ENCODE peak calls at places on chromosomes 2 and 18, in ten cellular contexts. L is heart left ventricle, W is esophagus squamous epithelium, K is IMR-90, I is heart right ventricle, T is MM.1S, Z is spleen, P is psoas muscle, Q is brain microvascular endothelial cell, F is breast epithelium. B is an unnamed sample. For H3K27me3, the result is how much of the 10 kb centered on the place peaks cover.

GRCh38 chr2:43576983-43577892 is 18.6 kb downstream of the THADA start:
- DNase-seq in L (no peak), W (no peak), K (peak), I (no peak), T (peak), Z (no peak), P (no peak), Q (peak), F (no peak), B (no peak)

GRCh38 chr2:12513339-12513738 is 203.4 kb upstream of the TRIB2 start:
- DNase-seq in L (no peak), W (no peak), K (no peak), I (no peak), T (no peak), Z (no peak), P (no peak), Q (no peak), F (no peak), B (no peak)

GRCh38 chr2:220687231-220687843 is 884.8 kb downstream of the EPHA4 start:
- DNase-seq in L (peak), W (no peak), K (peak), I (peak), T (peak), Z (peak), P (peak), Q (peak), F (peak), B (peak)

GRCh38 chr2:147844691-147845607 is at the start of gene ACVR2A:
- DNase-seq in L (peak), W (no peak), K (peak), I (peak), T (peak), Z (peak), P (peak), Q (peak), F (peak), B (no peak)

GRCh38 chr2:231929961-231930600 is 3.9 kb upstream of the NPPC start:
- DNase-seq in L (peak), W (no peak), K (peak), I (peak), T (no peak), Z (peak), P (peak), Q (no peak), F (no peak), B (peak)

GRCh38 chr2:172968061-172968469 is 107.6 kb upstream of the MAP3K20 start:
- DNase-seq in L (peak), W (no peak), K (peak), I (peak), T (no peak), Z (no peak), P (peak), Q (peak), F (peak), B (no peak)

GRCh38 chr2:55425449-55425848 is 5.8 kb upstream of the CCDC88A start:
- DNase-seq in L (no peak), W (no peak), K (peak), I (no peak), T (no peak), Z (no peak), P (no peak), Q (peak), F (no peak), B (no peak)

GRCh38 chr2:10451819-10452218 is 3.7 kb upstream of the ODC1 start:
- DNase-seq in L (no peak), W (no peak), K (no peak), I (no peak), T (no peak), Z (no peak), P (no peak), Q (no peak), F (no peak), B (no peak)

GRCh38 chr2:20212871-20213503 is 11.9 kb downstream of the SDC1 start:
- DNase-seq in L (no peak), W (no peak), K (no peak), I (no peak), T (no peak), Z (no peak), P (no peak), Q (no peak), F (peak), B (peak)

GRCh38 chr18:2508678-2509077 is 62.6 kb downstream of the METTL4 start:
- DNase-seq in L (no peak), W (no peak), K (no peak), I (no peak), T (no peak), Z (no peak), P (no peak), Q (no peak), F (no peak), B (no peak)

GRCh38 chr18:53997064-53997463 is 227.4 kb downstream of the MBD2 start:
- DNase-seq in L (no peak), W (no peak), K (no peak), I (no peak), T (no peak), Z (no peak), P (no peak), Q (no peak), F (no peak), B (no peak)

GRCh38 chr2:47653909-47654789 is 128.8 kb upstream of the MSH6 start:
- DNase-seq in L (no peak), W (no peak), K (peak), I (no peak), T (no peak), Z (no peak), P (no peak), Q (peak), F (no peak), B (no peak)

GRCh38 chr2:119224391-119224972 is 848 bp downstream of the STEAP3 start:
- DNase-seq in L (no peak), W (no peak), K (no peak), I (no peak), T (no peak), Z (no peak), P (no peak), Q (no peak), F (no peak), B (no peak)

GRCh38 chr18:35592298-35592697 is 10.8 kb downstream of the GALNT1 start:
- DNase-seq in L (no peak), W (no peak), K (no peak), I (no peak), T (no peak), Z (no peak), P (no peak), Q (no peak), F (no peak), B (no peak)

GRCh38 chr2:140295767-140296166 is 1515.6 kb upstream of the NXPH2 start:
- DNase-seq in L (no peak), W (no peak), K (no peak), I (no peak), T (no peak), Z (no peak), P (no peak), Q (no peak), F (no peak), B (no peak)

GRCh38 chr2:126793885-126794613 is 104.6 kb upstream of the TEX51 start:
- DNase-seq in L (no peak), W (no peak), K (no peak), I (no peak), T (no peak), Z (peak), P (no peak), Q (no peak), F (no peak), B (no peak)

GRCh38 chr2:207245526-207245925 is 79.8 kb upstream of the KLF7 start:
- DNase-seq in L (no peak), W (no peak), K (no peak), I (no peak), T (no peak), Z (no peak), P (no peak), Q (no peak), F (no peak), B (no peak)

GRCh38 chr2:58204195-58204959 is 36.7 kb downstream of the FANCL start:
- DNase-seq in L (no peak), W (no peak), K (peak), I (no peak), T (no peak), Z (no peak), P (no peak), Q (peak), F (no peak), B (no peak)

GRCh38 chr2:118224144-118224887 is 136.0 kb downstream of the INSIG2 start:
- DNase-seq in L (no peak), W (no peak), K (no peak), I (no peak), T (peak), Z (peak), P (peak), Q (no peak), F (no peak), B (no peak)

GRCh38 chr2:241796610-241797138 is 12.3 kb upstream of the NEU4 start:
- DNase-seq in L (peak), W (no peak), K (no peak), I (no peak), T (no peak), Z (peak), P (peak), Q (no peak), F (no peak), B (peak)

GRCh38 chr18:61876899-61877298 is 15.9 kb downstream of the RNF152 start:
- DNase-seq in L (no peak), W (no peak), K (no peak), I (no peak), T (no peak), Z (no peak), P (no peak), Q (no peak), F (no peak), B (no peak)

GRCh38 chr2:234919711-234920110 is 32.1 kb upstream of the SH3BP4 start:
- DNase-seq in L (no peak), W (no peak), K (peak), I (no peak), T (no peak), Z (no peak), P (no peak), Q (peak), F (no peak), B (no peak)

GRCh38 chr2:130302164-130302886 is 40.4 kb upstream of the IMP4 start:
- DNase-seq in L (no peak), W (no peak), K (no peak), I (no peak), T (no peak), Z (peak), P (no peak), Q (no peak), F (no peak), B (no peak)

GRCh38 chr2:26299488-26300092 is 46.4 kb upstream of the SELENOI start:
- DNase-seq in L (no peak), W (no peak), K (peak), I (peak), T (no peak), Z (no peak), P (no peak), Q (peak), F (no peak), B (no peak)

GRCh38 chr2:69943000-69943840 is 18.2 kb downstream of the ASPRV1 start:
- DNase-seq in L (no peak), W (no peak), K (no peak), I (no peak), T (no peak), Z (no peak), P (no peak), Q (no peak), F (no peak), B (no peak)

GRCh38 chr2:27624943-27625342 is 3.9 kb downstream of the CCDC121 start:
- DNase-seq in L (no peak), W (no peak), K (no peak), I (no peak), T (no peak), Z (no peak), P (no peak), Q (no peak), F (no peak), B (no peak)

GRCh38 chr2:163348843-163349395 is 386.9 kb downstream of the FIGN start:
- DNase-seq in L (peak), W (no peak), K (peak), I (peak), T (no peak), Z (no peak), P (no peak), Q (peak), F (no peak), B (no peak)

GRCh38 chr2:218367415-218368149 is 10.9 kb downstream of the CATIP start:
- DNase-seq in L (peak), W (peak), K (peak), I (peak), T (peak), Z (peak), P (peak), Q (peak), F (peak), B (no peak)

GRCh38 chr18:35703043-35703688 is 121.6 kb downstream of the GALNT1 start:
- DNase-seq in L (no peak), W (no peak), K (peak), I (no peak), T (no peak), Z (no peak), P (no peak), Q (no peak), F (no peak), B (no peak)

GRCh38 chr2:142936629-142937028 is 59.2 kb downstream of the KYNU start:
- DNase-seq in L (no peak), W (no peak), K (no peak), I (no peak), T (no peak), Z (no peak), P (no peak), Q (no peak), F (no peak), B (no peak)
- H3K27me3 ChIP-seq in L (under half), W (under half), K (under half), I (under half), T (under half), Z (under half), P (under half), Q (under half), F (under half), B (under half)

GRCh38 chr2:109475531-109476210 is 138.1 kb downstream of the SEPTIN10 start:
- DNase-seq in L (no peak), W (no peak), K (peak), I (no peak), T (peak), Z (peak), P (no peak), Q (no peak), F (no peak), B (no peak)
- TF ChIP-seq CTCF in L (no peak), W (no peak), K (no peak), I (no peak), T (no peak), Z (no peak), P (no peak), Q (no peak), F (no peak), B (no peak)

GRCh38 chr2:222318026-222318711 is 19.4 kb upstream of the PAX3 start:
- DNase-seq in L (peak), W (no peak), K (peak), I (peak), T (peak), Z (peak), P (peak), Q (peak), F (no peak), B (no peak)

GRCh38 chr2:222320441-222321395 is 21.9 kb upstream of the PAX3 start:
- DNase-seq in L (peak), W (no peak), K (no peak), I (no peak), T (no peak), Z (peak), P (peak), Q (no peak), F (no peak), B (peak)

GRCh38 chr2:222318712-222319575 is 20.1 kb upstream of the PAX3 start:
- DNase-seq in L (peak), W (no peak), K (no peak), I (no peak), T (peak), Z (peak), P (peak), Q (no peak), F (no peak), B (no peak)

GRCh38 chr2:222322241-222322640 is 23.4 kb upstream of the PAX3 start:
- DNase-seq in L (no peak), W (no peak), K (no peak), I (no peak), T (peak), Z (no peak), P (no peak), Q (no peak), F (no peak), B (no peak)

DNA sequence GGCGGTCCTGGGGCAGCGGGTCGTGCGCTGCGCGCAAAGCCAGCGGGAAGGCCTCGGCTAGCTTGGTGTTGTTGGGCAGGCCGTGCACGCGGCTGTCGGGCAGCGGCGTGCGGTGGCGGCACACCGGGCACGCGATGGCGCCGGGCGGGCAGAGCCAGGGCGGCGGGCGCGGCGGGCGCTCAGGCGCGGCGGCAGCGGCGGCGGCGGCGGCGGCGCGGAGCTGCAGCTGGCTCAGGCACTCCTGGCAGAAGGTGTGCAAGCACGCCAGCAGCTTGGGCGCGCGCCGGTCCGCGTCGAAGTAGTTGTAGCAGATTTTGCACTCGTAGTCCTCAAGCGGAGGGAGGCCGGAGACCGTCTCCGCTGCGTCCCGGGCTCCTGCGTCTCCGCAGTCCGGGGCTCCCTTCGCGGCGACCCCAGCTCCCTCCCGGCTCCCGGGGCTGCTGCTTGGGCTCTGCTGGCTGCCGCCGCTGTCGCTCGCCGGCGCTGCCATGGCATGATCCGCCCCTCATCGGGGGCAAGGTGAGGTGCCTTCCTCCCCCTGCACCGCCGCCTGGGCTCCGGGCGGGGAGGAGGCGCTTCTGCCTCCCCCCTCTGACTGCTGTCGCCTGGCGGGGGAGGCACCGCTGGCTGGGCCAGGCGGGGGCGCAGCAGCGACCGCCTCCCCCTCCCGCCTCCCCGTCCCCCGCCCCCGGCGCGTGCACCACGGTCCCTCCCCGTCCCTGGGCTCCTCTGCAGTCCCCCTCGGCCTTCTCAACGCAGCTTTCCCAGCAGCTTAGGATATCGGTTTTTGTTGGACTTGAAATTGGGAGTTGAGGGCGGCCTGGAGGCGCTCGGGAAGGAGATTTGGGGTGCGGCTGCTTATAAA is 21.0 kb upstream of the PAX3 start:
- DNase-seq in L (peak), W (no peak), K (no peak), I (no peak), T (peak), Z (peak), P (peak), Q (no peak), F (no peak), B (peak)
- H3K4me3 ChIP-seq in L (peak), W (peak), K (peak), I (peak), T (peak), Z (peak), P (peak), Q (peak), F (peak), B (peak)

GRCh38 chr2:183022711-183023110 is 15.5 kb downstream of the NCKAP1 start:
- DNase-seq in L (no peak), W (no peak), K (no peak), I (no peak), T (no peak), Z (no peak), P (no peak), Q (no peak), F (no peak), B (no peak)
- H3K27me3 ChIP-seq in L (under half), W (under half), K (under half), I (under half), T (under half), Z (under half), P (under half), Q (under half), F (under half), B (under half)

GRCh38 chr18:58578835-58579560 is 49.9 kb downstream of the ALPK2 start:
- DNase-seq in L (no peak), W (no peak), K (peak), I (no peak), T (no peak), Z (no peak), P (peak), Q (peak), F (no peak), B (no peak)

GRCh38 chr18:58579561-58580047 is 49.3 kb downstream of the ALPK2 start:
- DNase-seq in L (no peak), W (no peak), K (peak), I (no peak), T (no peak), Z (no peak), P (peak), Q (peak), F (no peak), B (no peak)

GRCh38 chr18:58580078-58580477 is 48.8 kb downstream of the ALPK2 start:
- DNase-seq in L (no peak), W (no peak), K (peak), I (no peak), T (no peak), Z (no peak), P (no peak), Q (no peak), F (no peak), B (no peak)

GRCh38 chr18:58581265-58581664 is 47.6 kb downstream of the ALPK2 start:
- DNase-seq in L (no peak), W (no peak), K (peak), I (no peak), T (no peak), Z (no peak), P (peak), Q (peak), F (peak), B (no peak)

GRCh38 chr18:58580623-58581022 is 48.3 kb downstream of the ALPK2 start:
- DNase-seq in L (no peak), W (no peak), K (peak), I (no peak), T (no peak), Z (no peak), P (no peak), Q (no peak), F (no peak), B (no peak)
- TF ChIP-seq CTCF in L (no peak), W (no peak), K (peak), I (no peak), T (no peak), Z (no peak), P (no peak), Q (no peak), F (no peak), B (no peak)

GRCh38 chr18:79962311-79962710 is 2.1 kb upstream of the HSBP1L1 start:
- DNase-seq in L (no peak), W (no peak), K (peak), I (no peak), T (no peak), Z (peak), P (no peak), Q (peak), F (peak), B (no peak)

GRCh38 chr18:79964330-79965118 is at the start of gene HSBP1L1:
- DNase-seq in L (peak), W (no peak), K (no peak), I (no peak), T (peak), Z (peak), P (peak), Q (no peak), F (peak), B (no peak)

GRCh38 chr18:79962835-79963657 is 1.4 kb upstream of the HSBP1L1 start:
- DNase-seq in L (no peak), W (no peak), K (no peak), I (no peak), T (no peak), Z (no peak), P (no peak), Q (no peak), F (no peak), B (no peak)

GRCh38 chr18:79963658-79964329 is 649 bp upstream of the HSBP1L1 start:
- DNase-seq in L (no peak), W (no peak), K (no peak), I (no peak), T (no peak), Z (no peak), P (no peak), Q (no peak), F (no peak), B (no peak)

DNA sequence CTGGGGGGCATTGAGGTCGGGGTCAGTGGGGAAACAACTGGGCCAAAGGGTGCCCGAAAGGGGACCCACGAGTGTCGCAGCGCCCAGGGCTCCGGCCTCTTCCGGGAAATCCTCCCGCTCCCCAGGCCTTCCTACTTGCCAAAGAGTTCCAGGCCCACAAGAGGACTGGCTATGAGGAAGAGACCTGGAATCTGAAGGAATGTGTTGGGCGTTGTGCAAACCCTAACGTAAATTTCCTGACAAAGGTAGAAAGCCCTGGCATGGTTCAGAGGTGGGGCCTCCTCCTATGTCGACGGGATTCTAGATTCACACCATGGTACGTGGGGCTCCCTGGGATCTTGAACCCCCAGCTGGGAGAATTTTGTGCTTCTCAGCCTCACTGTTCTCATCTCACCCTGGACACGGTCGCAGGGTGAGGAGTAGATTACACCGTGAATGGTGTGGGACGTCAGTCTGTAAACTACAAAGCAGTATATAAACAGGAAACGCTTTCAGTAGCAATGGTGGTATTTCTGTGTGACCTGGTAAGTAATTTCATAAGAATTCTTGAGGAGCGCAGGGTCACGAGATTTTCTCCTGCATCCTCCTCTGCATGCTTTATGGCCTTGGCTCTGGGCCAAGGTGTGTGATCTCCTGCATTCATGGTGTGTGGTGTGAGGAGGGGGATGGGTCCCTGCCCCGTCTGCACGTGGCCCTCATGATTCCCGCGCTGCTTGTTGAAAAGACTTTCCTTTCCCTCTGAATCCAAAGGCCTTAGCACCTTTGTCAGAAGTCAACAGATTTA is 868 bp downstream of the HSBP1L1 start:
- DNase-seq in L (no peak), W (no peak), K (peak), I (no peak), T (no peak), Z (peak), P (no peak), Q (peak), F (peak), B (no peak)
- H3K4me3 ChIP-seq in L (peak), W (peak), K (peak), I (peak), T (peak), Z (peak), P (peak), Q (peak), F (peak), B (peak)

GRCh38 chr2:66585616-66586015 is 150.7 kb downstream of the MEIS1 start:
- DNase-seq in L (no peak), W (no peak), K (no peak), I (no peak), T (no peak), Z (no peak), P (no peak), Q (no peak), F (no peak), B (no peak)
- H3K27me3 ChIP-seq in L (under half), W (under half), K (under half), I (half or more), T (under half), Z (under half), P (under half), Q (under half), F (under half), B (under half)

B was measured in RWPE2.